ENCODE peak calls at places on chromosomes 6 and 20, in eight cellular contexts. J, N, Y, K, D, L, H and X are unnamed samples.

GRCh38 chr6:24738732-24739131 is 19.8 kb upstream of the C6orf62 start:
- DNase-seq in J (no peak), N (no peak), Y (no peak), K (no peak), D (no peak), L (no peak), H (no peak), X (no peak)

GRCh38 chr20:49989234-49990065 is 6.7 kb downstream of the SNAI1 start:
- DNase-seq in J (peak), N (no peak), Y (no peak), K (peak), D (peak), L (no peak), H (peak), X (peak)

GRCh38 chr6:170075659-170076223 is 215.1 kb downstream of the DLL1 start:
- DNase-seq in J (no peak), N (no peak), Y (no peak), K (no peak), D (no peak), L (peak), H (no peak), X (no peak)

GRCh38 chr20:58127731-58128130 is 100.7 kb downstream of the ANKRD60 start:
- DNase-seq in J (no peak), N (no peak), Y (no peak), K (peak), D (peak), L (no peak), H (no peak), X (peak)

GRCh38 chr6:88562737-88563625 is 396.8 kb upstream of the CNR1 start:
- DNase-seq in J (no peak), N (no peak), Y (no peak), K (no peak), D (no peak), L (no peak), H (no peak), X (no peak)

GRCh38 chr6:19795211-19795610 is 42.0 kb upstream of the ID4 start:
- DNase-seq in J (no peak), N (no peak), Y (no peak), K (no peak), D (no peak), L (no peak), H (no peak), X (no peak)

GRCh38 chr20:45341939-45342862 is 6.0 kb downstream of the SDC4 start:
- DNase-seq in J (peak), N (no peak), Y (no peak), K (peak), D (peak), L (no peak), H (peak), X (no peak)

GRCh38 chr6:155341130-155341828 is 27.0 kb upstream of the TFB1M start:
- DNase-seq in J (no peak), N (no peak), Y (no peak), K (peak), D (peak), L (no peak), H (no peak), X (peak)

GRCh38 chr6:170295519-170296422 is 4.9 kb upstream of the DLL1 start:
- DNase-seq in J (no peak), N (peak), Y (no peak), K (no peak), D (peak), L (peak), H (peak), X (no peak)

GRCh38 chr6:105850636-105851035 is 235.5 kb upstream of the PRDM1 start:
- DNase-seq in J (no peak), N (no peak), Y (no peak), K (no peak), D (no peak), L (no peak), H (no peak), X (no peak)

GRCh38 chr20:54078296-54078695 is 7.9 kb upstream of the BCAS1 start:
- DNase-seq in J (no peak), N (no peak), Y (no peak), K (no peak), D (no peak), L (no peak), H (no peak), X (no peak)

GRCh38 chr6:5967594-5967993 is 39.1 kb downstream of the NRN1 start:
- DNase-seq in J (no peak), N (no peak), Y (no peak), K (peak), D (no peak), L (no peak), H (no peak), X (no peak)

GRCh38 chr6:6942826-6943225 is 164.9 kb upstream of the RREB1 start:
- DNase-seq in J (peak), N (peak), Y (no peak), K (peak), D (peak), L (no peak), H (peak), X (no peak)

GRCh38 chr6:54053893-54054391 is 57.3 kb upstream of the MLIP start:
- DNase-seq in J (no peak), N (peak), Y (peak), K (peak), D (peak), L (no peak), H (no peak), X (peak)

GRCh38 chr6:151101811-151102694 is 137.7 kb upstream of the AKAP12 start:
- DNase-seq in J (peak), N (no peak), Y (no peak), K (no peak), D (no peak), L (no peak), H (no peak), X (no peak)

GRCh38 chr6:91826128-91826527 is 1239.3 kb upstream of the MAP3K7 start:
- DNase-seq in J (no peak), N (no peak), Y (no peak), K (no peak), D (no peak), L (no peak), H (no peak), X (no peak)

GRCh38 chr20:34781250-34781649 is 44.2 kb downstream of the NCOA6 start:
- DNase-seq in J (no peak), N (no peak), Y (no peak), K (no peak), D (no peak), L (peak), H (no peak), X (no peak)

GRCh38 chr6:130163261-130163660 is 59.5 kb downstream of the SAMD3 start:
- DNase-seq in J (no peak), N (no peak), Y (no peak), K (no peak), D (no peak), L (no peak), H (no peak), X (no peak)

GRCh38 chr20:15342987-15343639 is 1005.7 kb upstream of the FLRT3 start:
- DNase-seq in J (no peak), N (no peak), Y (no peak), K (no peak), D (peak), L (no peak), H (no peak), X (no peak)

GRCh38 chr20:19073584-19074198 is 138.8 kb upstream of the SLC24A3 start:
- DNase-seq in J (no peak), N (no peak), Y (no peak), K (peak), D (no peak), L (no peak), H (peak), X (no peak)

GRCh38 chr20:59063358-59064213 is 21.0 kb upstream of the PRELID3B start:
- DNase-seq in J (peak), N (no peak), Y (peak), K (peak), D (peak), L (peak), H (peak), X (peak)

GRCh38 chr6:3750324-3751018 is 1.0 kb downstream of the PXDC1 start:
- DNase-seq in J (peak), N (no peak), Y (peak), K (peak), D (peak), L (peak), H (no peak), X (peak)

GRCh38 chr6:18314317-18314997 is 50.1 kb upstream of the DEK start:
- DNase-seq in J (no peak), N (no peak), Y (no peak), K (peak), D (no peak), L (peak), H (no peak), X (no peak)

GRCh38 chr20:50469324-50469723 is 40.9 kb upstream of the PTPN1 start:
- DNase-seq in J (no peak), N (no peak), Y (no peak), K (no peak), D (no peak), L (peak), H (no peak), X (no peak)

GRCh38 chr6:13703496-13703895 is 8.1 kb downstream of the RANBP9 start:
- DNase-seq in J (no peak), N (no peak), Y (no peak), K (no peak), D (no peak), L (no peak), H (no peak), X (no peak)

GRCh38 chr6:4460595-4461475 is 315.4 kb upstream of the CDYL start:
- DNase-seq in J (peak), N (no peak), Y (peak), K (peak), D (peak), L (no peak), H (no peak), X (no peak)

GRCh38 chr6:143397229-143398222 is 53.0 kb downstream of the ADAT2 start:
- DNase-seq in J (no peak), N (no peak), Y (no peak), K (peak), D (peak), L (peak), H (peak), X (peak)

GRCh38 chr20:44166008-44166407 is 21.0 kb downstream of the JPH2 start:
- DNase-seq in J (no peak), N (no peak), Y (no peak), K (peak), D (peak), L (no peak), H (no peak), X (peak)

GRCh38 chr20:51420111-51420510 is 122.4 kb downstream of the NFATC2 start:
- DNase-seq in J (no peak), N (no peak), Y (no peak), K (peak), D (peak), L (no peak), H (no peak), X (peak)

GRCh38 chr6:31771992-31772358 is 5.2 kb downstream of the VWA7 start:
- DNase-seq in J (no peak), N (no peak), Y (no peak), K (peak), D (no peak), L (no peak), H (no peak), X (no peak)

GRCh38 chr20:41135187-41135887 is 2.0 kb upstream of the PLCG1 start:
- DNase-seq in J (no peak), N (peak), Y (no peak), K (peak), D (peak), L (peak), H (no peak), X (no peak)

GRCh38 chr20:61315319-61315718 is 63.3 kb downstream of the CDH4 start:
- DNase-seq in J (no peak), N (no peak), Y (no peak), K (no peak), D (no peak), L (no peak), H (no peak), X (no peak)

GRCh38 chr6:169955796-169956493 is 204.5 kb downstream of the ERMARD start:
- DNase-seq in J (peak), N (no peak), Y (no peak), K (no peak), D (no peak), L (no peak), H (no peak), X (no peak)

GRCh38 chr20:46939031-46939430 is 44.4 kb downstream of the EYA2 start:
- DNase-seq in J (no peak), N (no peak), Y (no peak), K (peak), D (no peak), L (peak), H (no peak), X (no peak)

GRCh38 chr6:159819932-159820640 is 20.0 kb downstream of the PNLDC1 start:
- DNase-seq in J (no peak), N (no peak), Y (no peak), K (no peak), D (no peak), L (no peak), H (no peak), X (no peak)

GRCh38 chr6:32933661-32934085 is 7.2 kb downstream of the HLA-DMB start:
- DNase-seq in J (peak), N (peak), Y (peak), K (peak), D (peak), L (peak), H (peak), X (peak)

GRCh38 chr6:69907981-69908498 is 41.7 kb downstream of the COL19A1 start:
- DNase-seq in J (no peak), N (no peak), Y (no peak), K (no peak), D (no peak), L (no peak), H (no peak), X (no peak)